ENCODE peak calls at places on chromosomes 16 and 17, in ten cellular contexts. One of them, this sample, is unnamed.

GRCh38 chr16:29925173-29925804 is 737 bp downstream of the KCTD13 start:
- DNase-seq in stimulated activated CD8-positive, alpha-beta memory T cell treated with anti-CD3 and anti-CD28 coated beads, Interleukin-4, amount 100 ng/mL, for 48 hours: no peak
- DNase-seq in amygdala: no peak
- DNase-seq in stimulated activated CD4-positive, alpha-beta T cell treated with anti-CD3 and anti-CD28 coated beads, Interleukin-15, amount 100 ng/mL, for 1 hour: no peak
- DNase-seq in nephron progenitor cell: no peak
- DNase-seq in A549: no peak
- DNase-seq in stomach: no peak
- DNase-seq in stimulated activated effector memory CD8-positive, alpha-beta T cell treated with anti-CD3 and anti-CD28 coated beads, Interleukin-12 subunit alpha, Interleukin-12 subunit beta, amount 100 ng/mL, for 72 hours: no peak
- DNase-seq in coronary artery: no peak
- DNase-seq in transverse colon: no peak
- DNase-seq in this sample: no peak

GRCh38 chr17:27336217-27336616 is 42.3 kb downstream of the WSB1 start:
- DNase-seq in stimulated activated CD8-positive, alpha-beta memory T cell treated with anti-CD3 and anti-CD28 coated beads, Interleukin-4, amount 100 ng/mL, for 48 hours: no peak
- DNase-seq in amygdala: no peak
- DNase-seq in stimulated activated CD4-positive, alpha-beta T cell treated with anti-CD3 and anti-CD28 coated beads, Interleukin-15, amount 100 ng/mL, for 1 hour: no peak
- DNase-seq in nephron progenitor cell: no peak
- DNase-seq in A549: no peak
- DNase-seq in stomach: no peak
- DNase-seq in stimulated activated effector memory CD8-positive, alpha-beta T cell treated with anti-CD3 and anti-CD28 coated beads, Interleukin-12 subunit alpha, Interleukin-12 subunit beta, amount 100 ng/mL, for 72 hours: no peak
- DNase-seq in coronary artery: no peak
- DNase-seq in transverse colon: no peak
- DNase-seq in this sample: no peak

GRCh38 chr17:62653002-62653830 is 25.7 kb downstream of the MRC2 start:
- DNase-seq in stimulated activated CD8-positive, alpha-beta memory T cell treated with anti-CD3 and anti-CD28 coated beads, Interleukin-4, amount 100 ng/mL, for 48 hours: peak
- DNase-seq in amygdala: no peak
- DNase-seq in stimulated activated CD4-positive, alpha-beta T cell treated with anti-CD3 and anti-CD28 coated beads, Interleukin-15, amount 100 ng/mL, for 1 hour: peak
- DNase-seq in nephron progenitor cell: peak
- DNase-seq in A549: peak
- DNase-seq in stomach: peak
- DNase-seq in stimulated activated effector memory CD8-positive, alpha-beta T cell treated with anti-CD3 and anti-CD28 coated beads, Interleukin-12 subunit alpha, Interleukin-12 subunit beta, amount 100 ng/mL, for 72 hours: peak
- DNase-seq in coronary artery: no peak
- DNase-seq in transverse colon: peak
- DNase-seq in this sample: peak

GRCh38 chr17:78237403-78238012 is 6.1 kb downstream of the TMEM235 start:
- DNase-seq in stimulated activated CD8-positive, alpha-beta memory T cell treated with anti-CD3 and anti-CD28 coated beads, Interleukin-4, amount 100 ng/mL, for 48 hours: no peak
- DNase-seq in amygdala: peak
- DNase-seq in stimulated activated CD4-positive, alpha-beta T cell treated with anti-CD3 and anti-CD28 coated beads, Interleukin-15, amount 100 ng/mL, for 1 hour: no peak
- DNase-seq in nephron progenitor cell: no peak
- DNase-seq in A549: no peak
- DNase-seq in stomach: peak
- DNase-seq in stimulated activated effector memory CD8-positive, alpha-beta T cell treated with anti-CD3 and anti-CD28 coated beads, Interleukin-12 subunit alpha, Interleukin-12 subunit beta, amount 100 ng/mL, for 72 hours: no peak
- DNase-seq in coronary artery: no peak
- DNase-seq in transverse colon: no peak
- DNase-seq in this sample: no peak

GRCh38 chr17:64328875-64329405 is 61.7 kb downstream of the PECAM1 start:
- DNase-seq in stimulated activated CD8-positive, alpha-beta memory T cell treated with anti-CD3 and anti-CD28 coated beads, Interleukin-4, amount 100 ng/mL, for 48 hours: no peak
- DNase-seq in amygdala: no peak
- DNase-seq in stimulated activated CD4-positive, alpha-beta T cell treated with anti-CD3 and anti-CD28 coated beads, Interleukin-15, amount 100 ng/mL, for 1 hour: no peak
- DNase-seq in nephron progenitor cell: no peak
- DNase-seq in A549: no peak
- DNase-seq in stomach: no peak
- DNase-seq in stimulated activated effector memory CD8-positive, alpha-beta T cell treated with anti-CD3 and anti-CD28 coated beads, Interleukin-12 subunit alpha, Interleukin-12 subunit beta, amount 100 ng/mL, for 72 hours: no peak
- DNase-seq in coronary artery: no peak
- DNase-seq in transverse colon: no peak
- DNase-seq in this sample: no peak

GRCh38 chr16:56263711-56264608 is 72.7 kb downstream of the GNAO1 start:
- DNase-seq in stimulated activated CD8-positive, alpha-beta memory T cell treated with anti-CD3 and anti-CD28 coated beads, Interleukin-4, amount 100 ng/mL, for 48 hours: no peak
- DNase-seq in amygdala: peak
- DNase-seq in stimulated activated CD4-positive, alpha-beta T cell treated with anti-CD3 and anti-CD28 coated beads, Interleukin-15, amount 100 ng/mL, for 1 hour: no peak
- DNase-seq in nephron progenitor cell: peak
- DNase-seq in A549: no peak
- DNase-seq in stomach: no peak
- DNase-seq in stimulated activated effector memory CD8-positive, alpha-beta T cell treated with anti-CD3 and anti-CD28 coated beads, Interleukin-12 subunit alpha, Interleukin-12 subunit beta, amount 100 ng/mL, for 72 hours: no peak
- DNase-seq in coronary artery: peak
- DNase-seq in transverse colon: no peak
- DNase-seq in this sample: no peak

GRCh38 chr17:78980624-78980972 is 875 bp upstream of the LGALS3BP start:
- DNase-seq in stimulated activated CD8-positive, alpha-beta memory T cell treated with anti-CD3 and anti-CD28 coated beads, Interleukin-4, amount 100 ng/mL, for 48 hours: no peak
- DNase-seq in amygdala: no peak
- DNase-seq in stimulated activated CD4-positive, alpha-beta T cell treated with anti-CD3 and anti-CD28 coated beads, Interleukin-15, amount 100 ng/mL, for 1 hour: no peak
- DNase-seq in nephron progenitor cell: no peak
- DNase-seq in A549: no peak
- DNase-seq in stomach: no peak
- DNase-seq in stimulated activated effector memory CD8-positive, alpha-beta T cell treated with anti-CD3 and anti-CD28 coated beads, Interleukin-12 subunit alpha, Interleukin-12 subunit beta, amount 100 ng/mL, for 72 hours: no peak
- DNase-seq in coronary artery: no peak
- DNase-seq in transverse colon: no peak
- DNase-seq in this sample: no peak

GRCh38 chr17:41196068-41196467 is 6.4 kb downstream of the KRTAP9-1 start:
- DNase-seq in stimulated activated CD8-positive, alpha-beta memory T cell treated with anti-CD3 and anti-CD28 coated beads, Interleukin-4, amount 100 ng/mL, for 48 hours: no peak
- DNase-seq in amygdala: no peak
- DNase-seq in stimulated activated CD4-positive, alpha-beta T cell treated with anti-CD3 and anti-CD28 coated beads, Interleukin-15, amount 100 ng/mL, for 1 hour: no peak
- DNase-seq in nephron progenitor cell: no peak
- DNase-seq in A549: no peak
- DNase-seq in stomach: no peak
- DNase-seq in stimulated activated effector memory CD8-positive, alpha-beta T cell treated with anti-CD3 and anti-CD28 coated beads, Interleukin-12 subunit alpha, Interleukin-12 subunit beta, amount 100 ng/mL, for 72 hours: no peak
- DNase-seq in coronary artery: no peak
- DNase-seq in transverse colon: no peak
- DNase-seq in this sample: no peak

GRCh38 chr16:78773316-78773715 is 673.9 kb downstream of the WWOX start:
- DNase-seq in stimulated activated CD8-positive, alpha-beta memory T cell treated with anti-CD3 and anti-CD28 coated beads, Interleukin-4, amount 100 ng/mL, for 48 hours: no peak
- DNase-seq in amygdala: no peak
- DNase-seq in stimulated activated CD4-positive, alpha-beta T cell treated with anti-CD3 and anti-CD28 coated beads, Interleukin-15, amount 100 ng/mL, for 1 hour: no peak
- DNase-seq in nephron progenitor cell: no peak
- DNase-seq in A549: no peak
- DNase-seq in stomach: no peak
- DNase-seq in stimulated activated effector memory CD8-positive, alpha-beta T cell treated with anti-CD3 and anti-CD28 coated beads, Interleukin-12 subunit alpha, Interleukin-12 subunit beta, amount 100 ng/mL, for 72 hours: no peak
- DNase-seq in coronary artery: no peak
- DNase-seq in transverse colon: no peak
- DNase-seq in this sample: no peak

GRCh38 chr17:33169580-33170285 is 123.4 kb downstream of the ASIC2 start:
- DNase-seq in stimulated activated CD8-positive, alpha-beta memory T cell treated with anti-CD3 and anti-CD28 coated beads, Interleukin-4, amount 100 ng/mL, for 48 hours: no peak
- DNase-seq in amygdala: no peak
- DNase-seq in stimulated activated CD4-positive, alpha-beta T cell treated with anti-CD3 and anti-CD28 coated beads, Interleukin-15, amount 100 ng/mL, for 1 hour: no peak
- DNase-seq in nephron progenitor cell: no peak
- DNase-seq in A549: peak
- DNase-seq in stomach: no peak
- DNase-seq in stimulated activated effector memory CD8-positive, alpha-beta T cell treated with anti-CD3 and anti-CD28 coated beads, Interleukin-12 subunit alpha, Interleukin-12 subunit beta, amount 100 ng/mL, for 72 hours: no peak
- DNase-seq in coronary artery: no peak
- DNase-seq in transverse colon: no peak
- DNase-seq in this sample: peak

GRCh38 chr16:2160915-2161551 is 5.5 kb downstream of the TRAF7 start:
- DNase-seq in stimulated activated CD8-positive, alpha-beta memory T cell treated with anti-CD3 and anti-CD28 coated beads, Interleukin-4, amount 100 ng/mL, for 48 hours: no peak
- DNase-seq in amygdala: no peak
- DNase-seq in stimulated activated CD4-positive, alpha-beta T cell treated with anti-CD3 and anti-CD28 coated beads, Interleukin-15, amount 100 ng/mL, for 1 hour: no peak
- DNase-seq in nephron progenitor cell: no peak
- DNase-seq in A549: no peak
- DNase-seq in stomach: peak
- DNase-seq in stimulated activated effector memory CD8-positive, alpha-beta T cell treated with anti-CD3 and anti-CD28 coated beads, Interleukin-12 subunit alpha, Interleukin-12 subunit beta, amount 100 ng/mL, for 72 hours: no peak
- DNase-seq in coronary artery: no peak
- DNase-seq in transverse colon: peak
- DNase-seq in this sample: no peak

GRCh38 chr17:28370035-28370743 is at the start of gene VTN:
- DNase-seq in stimulated activated CD8-positive, alpha-beta memory T cell treated with anti-CD3 and anti-CD28 coated beads, Interleukin-4, amount 100 ng/mL, for 48 hours: no peak
- DNase-seq in amygdala: no peak
- DNase-seq in stimulated activated CD4-positive, alpha-beta T cell treated with anti-CD3 and anti-CD28 coated beads, Interleukin-15, amount 100 ng/mL, for 1 hour: no peak
- DNase-seq in nephron progenitor cell: peak
- DNase-seq in A549: peak
- DNase-seq in stomach: peak
- DNase-seq in stimulated activated effector memory CD8-positive, alpha-beta T cell treated with anti-CD3 and anti-CD28 coated beads, Interleukin-12 subunit alpha, Interleukin-12 subunit beta, amount 100 ng/mL, for 72 hours: no peak
- DNase-seq in coronary artery: no peak
- DNase-seq in transverse colon: no peak
- DNase-seq in this sample: peak

GRCh38 chr17:81393684-81394376 is 1.4 kb upstream of the BAHCC1 start:
- DNase-seq in stimulated activated CD8-positive, alpha-beta memory T cell treated with anti-CD3 and anti-CD28 coated beads, Interleukin-4, amount 100 ng/mL, for 48 hours: peak
- DNase-seq in amygdala: peak
- DNase-seq in stimulated activated CD4-positive, alpha-beta T cell treated with anti-CD3 and anti-CD28 coated beads, Interleukin-15, amount 100 ng/mL, for 1 hour: no peak
- DNase-seq in nephron progenitor cell: peak
- DNase-seq in A549: peak
- DNase-seq in stomach: peak
- DNase-seq in stimulated activated effector memory CD8-positive, alpha-beta T cell treated with anti-CD3 and anti-CD28 coated beads, Interleukin-12 subunit alpha, Interleukin-12 subunit beta, amount 100 ng/mL, for 72 hours: peak
- DNase-seq in coronary artery: peak
- DNase-seq in transverse colon: peak
- DNase-seq in this sample: peak

GRCh38 chr16:11094075-11094593 is 149.8 kb downstream of the CLEC16A start:
- DNase-seq in stimulated activated CD8-positive, alpha-beta memory T cell treated with anti-CD3 and anti-CD28 coated beads, Interleukin-4, amount 100 ng/mL, for 48 hours: peak
- DNase-seq in amygdala: no peak
- DNase-seq in stimulated activated CD4-positive, alpha-beta T cell treated with anti-CD3 and anti-CD28 coated beads, Interleukin-15, amount 100 ng/mL, for 1 hour: no peak
- DNase-seq in nephron progenitor cell: no peak
- DNase-seq in A549: no peak
- DNase-seq in stomach: no peak
- DNase-seq in stimulated activated effector memory CD8-positive, alpha-beta T cell treated with anti-CD3 and anti-CD28 coated beads, Interleukin-12 subunit alpha, Interleukin-12 subunit beta, amount 100 ng/mL, for 72 hours: peak
- DNase-seq in coronary artery: no peak
- DNase-seq in transverse colon: peak
- DNase-seq in this sample: no peak

GRCh38 chr16:81429045-81429521 is 15.5 kb upstream of the CMIP start:
- DNase-seq in stimulated activated CD8-positive, alpha-beta memory T cell treated with anti-CD3 and anti-CD28 coated beads, Interleukin-4, amount 100 ng/mL, for 48 hours: no peak
- DNase-seq in amygdala: no peak
- DNase-seq in stimulated activated CD4-positive, alpha-beta T cell treated with anti-CD3 and anti-CD28 coated beads, Interleukin-15, amount 100 ng/mL, for 1 hour: no peak
- DNase-seq in nephron progenitor cell: no peak
- DNase-seq in A549: peak
- DNase-seq in stomach: peak
- DNase-seq in stimulated activated effector memory CD8-positive, alpha-beta T cell treated with anti-CD3 and anti-CD28 coated beads, Interleukin-12 subunit alpha, Interleukin-12 subunit beta, amount 100 ng/mL, for 72 hours: no peak
- DNase-seq in coronary artery: no peak
- DNase-seq in transverse colon: peak
- DNase-seq in this sample: peak

GRCh38 chr16:2034695-2035430 is 8.2 kb downstream of the NHERF2 start:
- DNase-seq in stimulated activated CD8-positive, alpha-beta memory T cell treated with anti-CD3 and anti-CD28 coated beads, Interleukin-4, amount 100 ng/mL, for 48 hours: no peak
- DNase-seq in amygdala: no peak
- DNase-seq in stimulated activated CD4-positive, alpha-beta T cell treated with anti-CD3 and anti-CD28 coated beads, Interleukin-15, amount 100 ng/mL, for 1 hour: no peak
- DNase-seq in nephron progenitor cell: no peak
- DNase-seq in A549: no peak
- DNase-seq in stomach: no peak
- DNase-seq in stimulated activated effector memory CD8-positive, alpha-beta T cell treated with anti-CD3 and anti-CD28 coated beads, Interleukin-12 subunit alpha, Interleukin-12 subunit beta, amount 100 ng/mL, for 72 hours: no peak
- DNase-seq in coronary artery: no peak
- DNase-seq in transverse colon: no peak
- DNase-seq in this sample: no peak

GRCh38 chr16:19119564-19119963 is 5.8 kb downstream of the ITPRIPL2 start:
- DNase-seq in stimulated activated CD8-positive, alpha-beta memory T cell treated with anti-CD3 and anti-CD28 coated beads, Interleukin-4, amount 100 ng/mL, for 48 hours: no peak
- DNase-seq in amygdala: no peak
- DNase-seq in stimulated activated CD4-positive, alpha-beta T cell treated with anti-CD3 and anti-CD28 coated beads, Interleukin-15, amount 100 ng/mL, for 1 hour: no peak
- DNase-seq in nephron progenitor cell: no peak
- DNase-seq in A549: no peak
- DNase-seq in stomach: no peak
- DNase-seq in stimulated activated effector memory CD8-positive, alpha-beta T cell treated with anti-CD3 and anti-CD28 coated beads, Interleukin-12 subunit alpha, Interleukin-12 subunit beta, amount 100 ng/mL, for 72 hours: no peak
- DNase-seq in coronary artery: no peak
- DNase-seq in transverse colon: no peak
- DNase-seq in this sample: no peak

GRCh38 chr17:1119924-1120323 is 59.9 kb downstream of the ABR start:
- DNase-seq in stimulated activated CD8-positive, alpha-beta memory T cell treated with anti-CD3 and anti-CD28 coated beads, Interleukin-4, amount 100 ng/mL, for 48 hours: no peak
- DNase-seq in amygdala: no peak
- DNase-seq in stimulated activated CD4-positive, alpha-beta T cell treated with anti-CD3 and anti-CD28 coated beads, Interleukin-15, amount 100 ng/mL, for 1 hour: no peak
- DNase-seq in nephron progenitor cell: no peak
- DNase-seq in A549: no peak
- DNase-seq in stomach: no peak
- DNase-seq in stimulated activated effector memory CD8-positive, alpha-beta T cell treated with anti-CD3 and anti-CD28 coated beads, Interleukin-12 subunit alpha, Interleukin-12 subunit beta, amount 100 ng/mL, for 72 hours: no peak
- DNase-seq in coronary artery: no peak
- DNase-seq in transverse colon: no peak
- DNase-seq in this sample: no peak

GRCh38 chr17:47742319-47743181 is 9.5 kb downstream of the TBX21 start:
- DNase-seq in stimulated activated CD8-positive, alpha-beta memory T cell treated with anti-CD3 and anti-CD28 coated beads, Interleukin-4, amount 100 ng/mL, for 48 hours: peak
- DNase-seq in amygdala: no peak
- DNase-seq in stimulated activated CD4-positive, alpha-beta T cell treated with anti-CD3 and anti-CD28 coated beads, Interleukin-15, amount 100 ng/mL, for 1 hour: no peak
- DNase-seq in nephron progenitor cell: peak
- DNase-seq in A549: no peak
- DNase-seq in stomach: no peak
- DNase-seq in stimulated activated effector memory CD8-positive, alpha-beta T cell treated with anti-CD3 and anti-CD28 coated beads, Interleukin-12 subunit alpha, Interleukin-12 subunit beta, amount 100 ng/mL, for 72 hours: no peak
- DNase-seq in coronary artery: no peak
- DNase-seq in transverse colon: no peak
- DNase-seq in this sample: peak

GRCh38 chr16:68128577-68129305 is 43.6 kb downstream of the NFATC3 start:
- DNase-seq in stimulated activated CD8-positive, alpha-beta memory T cell treated with anti-CD3 and anti-CD28 coated beads, Interleukin-4, amount 100 ng/mL, for 48 hours: no peak
- DNase-seq in amygdala: no peak
- DNase-seq in stimulated activated CD4-positive, alpha-beta T cell treated with anti-CD3 and anti-CD28 coated beads, Interleukin-15, amount 100 ng/mL, for 1 hour: no peak
- DNase-seq in nephron progenitor cell: no peak
- DNase-seq in A549: no peak
- DNase-seq in stomach: no peak
- DNase-seq in stimulated activated effector memory CD8-positive, alpha-beta T cell treated with anti-CD3 and anti-CD28 coated beads, Interleukin-12 subunit alpha, Interleukin-12 subunit beta, amount 100 ng/mL, for 72 hours: no peak
- DNase-seq in coronary artery: no peak
- DNase-seq in transverse colon: no peak
- DNase-seq in this sample: no peak

GRCh38 chr17:11558681-11559234 is 39.5 kb upstream of the DNAH9 start:
- DNase-seq in stimulated activated CD8-positive, alpha-beta memory T cell treated with anti-CD3 and anti-CD28 coated beads, Interleukin-4, amount 100 ng/mL, for 48 hours: no peak
- DNase-seq in amygdala: no peak
- DNase-seq in stimulated activated CD4-positive, alpha-beta T cell treated with anti-CD3 and anti-CD28 coated beads, Interleukin-15, amount 100 ng/mL, for 1 hour: no peak
- DNase-seq in nephron progenitor cell: no peak
- DNase-seq in A549: no peak
- DNase-seq in stomach: no peak
- DNase-seq in stimulated activated effector memory CD8-positive, alpha-beta T cell treated with anti-CD3 and anti-CD28 coated beads, Interleukin-12 subunit alpha, Interleukin-12 subunit beta, amount 100 ng/mL, for 72 hours: no peak
- DNase-seq in coronary artery: no peak
- DNase-seq in transverse colon: no peak
- DNase-seq in this sample: no peak

GRCh38 chr17:16293918-16294317 is 59.4 kb downstream of the CENPV start:
- DNase-seq in stimulated activated CD8-positive, alpha-beta memory T cell treated with anti-CD3 and anti-CD28 coated beads, Interleukin-4, amount 100 ng/mL, for 48 hours: no peak
- DNase-seq in amygdala: no peak
- DNase-seq in stimulated activated CD4-positive, alpha-beta T cell treated with anti-CD3 and anti-CD28 coated beads, Interleukin-15, amount 100 ng/mL, for 1 hour: no peak
- DNase-seq in nephron progenitor cell: no peak
- DNase-seq in A549: no peak
- DNase-seq in stomach: no peak
- DNase-seq in stimulated activated effector memory CD8-positive, alpha-beta T cell treated with anti-CD3 and anti-CD28 coated beads, Interleukin-12 subunit alpha, Interleukin-12 subunit beta, amount 100 ng/mL, for 72 hours: no peak
- DNase-seq in coronary artery: no peak
- DNase-seq in transverse colon: peak
- DNase-seq in this sample: no peak

GRCh38 chr17:36941265-36942021 is 4.2 kb downstream of the LHX1 start:
- DNase-seq in stimulated activated CD8-positive, alpha-beta memory T cell treated with anti-CD3 and anti-CD28 coated beads, Interleukin-4, amount 100 ng/mL, for 48 hours: peak
- DNase-seq in amygdala: no peak
- DNase-seq in stimulated activated CD4-positive, alpha-beta T cell treated with anti-CD3 and anti-CD28 coated beads, Interleukin-15, amount 100 ng/mL, for 1 hour: no peak
- DNase-seq in nephron progenitor cell: no peak
- DNase-seq in A549: no peak
- DNase-seq in stomach: no peak
- DNase-seq in stimulated activated effector memory CD8-positive, alpha-beta T cell treated with anti-CD3 and anti-CD28 coated beads, Interleukin-12 subunit alpha, Interleukin-12 subunit beta, amount 100 ng/mL, for 72 hours: no peak
- DNase-seq in coronary artery: no peak
- DNase-seq in transverse colon: no peak
- DNase-seq in this sample: no peak

GRCh38 chr17:43540821-43541674 is 5.1 kb downstream of the ETV4 start:
- DNase-seq in stimulated activated CD8-positive, alpha-beta memory T cell treated with anti-CD3 and anti-CD28 coated beads, Interleukin-4, amount 100 ng/mL, for 48 hours: no peak
- DNase-seq in amygdala: no peak
- DNase-seq in stimulated activated CD4-positive, alpha-beta T cell treated with anti-CD3 and anti-CD28 coated beads, Interleukin-15, amount 100 ng/mL, for 1 hour: no peak
- DNase-seq in nephron progenitor cell: peak
- DNase-seq in A549: no peak
- DNase-seq in stomach: no peak
- DNase-seq in stimulated activated effector memory CD8-positive, alpha-beta T cell treated with anti-CD3 and anti-CD28 coated beads, Interleukin-12 subunit alpha, Interleukin-12 subunit beta, amount 100 ng/mL, for 72 hours: no peak
- DNase-seq in coronary artery: no peak
- DNase-seq in transverse colon: no peak
- DNase-seq in this sample: no peak

GRCh38 chr16:19691161-19691850 is 26.7 kb downstream of the KNOP1 start:
- DNase-seq in stimulated activated CD8-positive, alpha-beta memory T cell treated with anti-CD3 and anti-CD28 coated beads, Interleukin-4, amount 100 ng/mL, for 48 hours: no peak
- DNase-seq in amygdala: peak
- DNase-seq in stimulated activated CD4-positive, alpha-beta T cell treated with anti-CD3 and anti-CD28 coated beads, Interleukin-15, amount 100 ng/mL, for 1 hour: no peak
- DNase-seq in nephron progenitor cell: no peak
- DNase-seq in A549: no peak
- DNase-seq in stomach: no peak
- DNase-seq in stimulated activated effector memory CD8-positive, alpha-beta T cell treated with anti-CD3 and anti-CD28 coated beads, Interleukin-12 subunit alpha, Interleukin-12 subunit beta, amount 100 ng/mL, for 72 hours: no peak
- DNase-seq in coronary artery: no peak
- DNase-seq in transverse colon: no peak
- DNase-seq in this sample: peak

GRCh38 chr16:84851192-84852127 is 31.7 kb downstream of the CRISPLD2 start:
- DNase-seq in stimulated activated CD8-positive, alpha-beta memory T cell treated with anti-CD3 and anti-CD28 coated beads, Interleukin-4, amount 100 ng/mL, for 48 hours: no peak
- DNase-seq in amygdala: no peak
- DNase-seq in stimulated activated CD4-positive, alpha-beta T cell treated with anti-CD3 and anti-CD28 coated beads, Interleukin-15, amount 100 ng/mL, for 1 hour: no peak
- DNase-seq in nephron progenitor cell: no peak
- DNase-seq in A549: peak
- DNase-seq in stomach: peak
- DNase-seq in stimulated activated effector memory CD8-positive, alpha-beta T cell treated with anti-CD3 and anti-CD28 coated beads, Interleukin-12 subunit alpha, Interleukin-12 subunit beta, amount 100 ng/mL, for 72 hours: no peak
- DNase-seq in coronary artery: no peak
- DNase-seq in transverse colon: no peak
- DNase-seq in this sample: peak

GRCh38 chr17:9499041-9499440 is 76.6 kb downstream of the STX8 start:
- DNase-seq in stimulated activated CD8-positive, alpha-beta memory T cell treated with anti-CD3 and anti-CD28 coated beads, Interleukin-4, amount 100 ng/mL, for 48 hours: no peak
- DNase-seq in amygdala: no peak
- DNase-seq in stimulated activated CD4-positive, alpha-beta T cell treated with anti-CD3 and anti-CD28 coated beads, Interleukin-15, amount 100 ng/mL, for 1 hour: no peak
- DNase-seq in nephron progenitor cell: no peak
- DNase-seq in A549: no peak
- DNase-seq in stomach: no peak
- DNase-seq in stimulated activated effector memory CD8-positive, alpha-beta T cell treated with anti-CD3 and anti-CD28 coated beads, Interleukin-12 subunit alpha, Interleukin-12 subunit beta, amount 100 ng/mL, for 72 hours: no peak
- DNase-seq in coronary artery: no peak
- DNase-seq in transverse colon: no peak
- DNase-seq in this sample: no peak

GRCh38 chr16:89828870-89829629 is 775 bp downstream of the SPIRE2 start:
- DNase-seq in stimulated activated CD8-positive, alpha-beta memory T cell treated with anti-CD3 and anti-CD28 coated beads, Interleukin-4, amount 100 ng/mL, for 48 hours: no peak
- DNase-seq in amygdala: no peak
- DNase-seq in stimulated activated CD4-positive, alpha-beta T cell treated with anti-CD3 and anti-CD28 coated beads, Interleukin-15, amount 100 ng/mL, for 1 hour: no peak
- DNase-seq in nephron progenitor cell: no peak
- DNase-seq in A549: no peak
- DNase-seq in stomach: no peak
- DNase-seq in stimulated activated effector memory CD8-positive, alpha-beta T cell treated with anti-CD3 and anti-CD28 coated beads, Interleukin-12 subunit alpha, Interleukin-12 subunit beta, amount 100 ng/mL, for 72 hours: no peak
- DNase-seq in coronary artery: no peak
- DNase-seq in transverse colon: no peak
- DNase-seq in this sample: no peak

This sample was measured in MG63.